ENCODE peak calls at places on chromosomes 13 and 19, in four cellular contexts. H, K, S and C are unnamed samples.

GRCh38 chr13:93420206-93420605 is 193.6 kb downstream of the GPC6 start:
- DNase-seq in H (no peak), S (no peak), K (no peak), C (no peak)

GRCh38 chr19:45730389-45731288 is at the start of gene FBXO46:
- DNase-seq in H (peak; percentile 82), K (peak; percentile 98), S (peak; percentile 94), C (peak; percentile 99)

GRCh38 chr13:51666316-51666715 is 82.1 kb downstream of the WDFY2 start:
- DNase-seq in S (no peak), H (no peak), K (no peak), C (no peak)

GRCh38 chr19:35074426-35075201 is 33.1 kb downstream of the HPN start:
- DNase-seq in K (no peak), H (no peak), S (no peak), C (no peak)

GRCh38 chr19:39252458-39252857 is 3.8 kb upstream of the IFNL4 start:
- DNase-seq in S (no peak), K (no peak), H (no peak), C (no peak)

GRCh38 chr19:47445937-47446402 is 25.7 kb downstream of the SLC8A2 start:
- DNase-seq in K (no peak), H (peak; percentile 45), S (no peak), C (peak; percentile 50)

GRCh38 chr19:44848036-44848804 is 2.1 kb downstream of the NECTIN2 start:
- DNase-seq in H (no peak), S (no peak), K (peak; percentile 57), C (peak; percentile 63)

GRCh38 chr19:48608798-48609263 is 2.3 kb downstream of the SPACA4 start:
- DNase-seq in S (no peak), H (no peak), K (peak; percentile 34), C (peak; percentile 49)

GRCh38 chr13:67772807-67773453 is 542.8 kb upstream of the PCDH9 start:
- DNase-seq in H (no peak), S (no peak), K (no peak), C (no peak)

GRCh38 chr13:112346173-112346898 is 29.8 kb upstream of the SPACA7 start:
- DNase-seq in K (no peak), S (no peak), H (no peak), C (no peak)

GRCh38 chr13:24172071-24172470 is 11.6 kb downstream of the SPATA13 start:
- DNase-seq in K (no peak), S (no peak), H (no peak), C (no peak)

GRCh38 chr19:21595185-21595584 is 89.8 kb downstream of the ZNF429 start:
- DNase-seq in K (no peak), H (no peak), S (no peak), C (no peak)

DNA sequence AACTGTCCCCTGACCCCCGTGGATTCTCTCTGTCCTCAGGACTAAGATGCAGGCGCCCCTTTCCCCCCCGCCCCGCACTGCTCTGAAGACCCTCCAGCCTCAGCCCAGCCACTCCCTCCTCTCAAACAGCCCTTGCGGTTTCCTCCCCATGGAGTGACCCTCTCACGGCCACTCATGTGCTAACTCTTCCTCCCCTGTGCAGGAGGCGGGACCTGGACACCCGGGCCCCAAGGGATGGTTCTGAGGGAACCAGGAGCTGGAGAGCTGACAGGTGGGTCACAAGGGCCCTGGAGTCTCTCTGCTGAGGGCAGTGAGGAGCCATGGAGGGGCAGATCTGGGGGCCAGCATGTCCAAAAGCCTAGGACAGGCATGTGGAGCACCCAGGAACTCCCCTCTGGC is 1.9 kb downstream of the ISOC2 start:
- DNase-seq in H (no peak), S (no peak), K (no peak), C (no peak)
- H3K4me3 ChIP-seq in H (no peak overlapping the region), S (peak overlapping the region; percentile 92), K (no peak overlapping the region), C (peak overlapping the region; percentile 92)

GRCh38 chr13:97125051-97125809 is 96.9 kb upstream of the MBNL2 start:
- DNase-seq in H (no peak), K (peak; percentile 82), S (peak; percentile 68), C (peak; percentile 70)
- TF ChIP-seq CTCF in H (no peak), K (peak; percentile 6), S (peak; percentile 6), C (peak; percentile 21)

DNA sequence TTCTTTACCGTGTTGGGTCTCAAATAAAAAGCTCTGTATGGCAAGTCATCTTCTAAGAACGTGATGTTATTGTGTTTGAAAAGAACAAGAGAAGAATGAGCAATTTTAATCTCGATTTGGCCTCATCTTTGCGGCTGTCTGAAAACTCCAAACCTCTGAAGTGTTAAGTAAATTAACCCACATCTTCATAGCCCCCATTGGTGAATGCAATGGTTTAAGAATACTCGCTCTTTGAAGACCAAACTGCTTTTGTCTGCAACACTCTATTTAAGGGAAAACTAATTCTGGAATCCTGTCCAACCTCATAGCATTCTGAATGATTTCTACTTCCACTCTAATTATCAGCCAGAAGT is 56.9 kb upstream of the SCEL start:
- DNase-seq in K (no peak), S (no peak), H (no peak), C (no peak)
- H3K4me3 ChIP-seq in K (peak overlapping the region; percentile 58), S (peak overlapping the region; percentile 41), H (no peak overlapping the region), C (peak overlapping the region; percentile 61)

DNA sequence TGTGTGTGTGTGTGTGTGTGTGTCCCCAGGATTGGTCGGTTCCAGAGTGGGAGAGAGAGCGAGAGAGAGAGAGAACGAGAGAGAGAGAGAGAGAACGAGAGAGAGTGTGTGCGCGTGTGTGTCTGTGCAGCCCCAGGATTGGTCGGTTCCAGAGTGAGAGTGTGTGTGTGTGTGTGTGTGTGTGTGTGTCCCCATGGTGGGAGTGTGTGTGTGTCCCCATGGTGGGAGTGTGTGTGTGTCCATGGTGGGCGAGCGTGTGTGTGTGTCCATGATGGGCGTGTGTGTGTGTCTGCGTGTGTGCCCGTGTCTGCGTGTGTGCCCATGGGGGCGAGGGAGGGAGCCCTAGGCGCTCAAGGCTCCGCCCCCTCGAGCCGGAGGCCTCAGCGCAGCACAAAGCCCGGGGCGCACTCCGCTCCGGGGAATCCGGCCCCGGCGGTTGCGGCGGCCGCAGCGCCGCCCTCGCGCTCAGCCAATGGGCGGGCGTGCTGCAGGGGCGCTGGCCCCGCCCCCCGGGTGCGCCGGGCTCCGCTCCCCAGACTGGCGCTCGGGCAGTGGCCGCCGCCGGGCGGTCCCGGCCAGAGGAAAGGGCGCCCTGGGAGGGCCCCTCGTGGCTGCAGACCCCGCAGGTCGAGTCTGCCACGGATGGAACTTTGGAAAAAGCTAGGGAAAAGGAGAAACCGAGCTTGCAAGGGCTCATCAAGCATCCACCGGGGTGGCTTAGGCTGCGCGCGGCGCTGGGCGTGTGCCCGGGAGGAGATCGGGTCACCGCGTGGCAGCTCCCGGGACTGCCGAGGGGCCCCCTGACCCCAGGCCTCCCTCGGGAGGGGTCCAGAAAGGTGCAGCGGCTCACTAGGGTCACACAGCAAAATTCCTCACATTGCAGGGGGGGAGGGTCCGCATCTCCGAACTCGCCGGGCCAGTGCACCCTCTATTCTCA is 96.2 kb downstream of the INSR start:
- DNase-seq in K (peak; percentile 95), S (peak; percentile 68), H (peak; percentile 85), C (peak; percentile 96)
- TF ChIP-seq CTCF in K (no peak), S (no peak), H (no peak), C (peak; percentile 1)

GRCh38 chr19:14070268-14071050 is 2.1 kb upstream of the MISP3 start:
- DNase-seq in K (no peak), H (no peak), S (no peak), C (no peak)
- H3K4me3 ChIP-seq in K (no peak overlapping the region), H (no peak overlapping the region), S (no peak overlapping the region), C (no peak overlapping the region)

GRCh38 chr19:51602189-51602854 is 27.9 kb downstream of the SIGLEC5 start:
- DNase-seq in H (no peak), S (no peak), K (no peak), C (no peak)

GRCh38 chr19:51607077-51607476 is 23.1 kb downstream of the SIGLEC5 start:
- DNase-seq in K (no peak), H (no peak), S (no peak), C (no peak)

GRCh38 chr19:51610576-51610975 is 19.6 kb downstream of the SIGLEC5 start:
- DNase-seq in S (no peak), H (no peak), K (no peak), C (no peak)

DNA sequence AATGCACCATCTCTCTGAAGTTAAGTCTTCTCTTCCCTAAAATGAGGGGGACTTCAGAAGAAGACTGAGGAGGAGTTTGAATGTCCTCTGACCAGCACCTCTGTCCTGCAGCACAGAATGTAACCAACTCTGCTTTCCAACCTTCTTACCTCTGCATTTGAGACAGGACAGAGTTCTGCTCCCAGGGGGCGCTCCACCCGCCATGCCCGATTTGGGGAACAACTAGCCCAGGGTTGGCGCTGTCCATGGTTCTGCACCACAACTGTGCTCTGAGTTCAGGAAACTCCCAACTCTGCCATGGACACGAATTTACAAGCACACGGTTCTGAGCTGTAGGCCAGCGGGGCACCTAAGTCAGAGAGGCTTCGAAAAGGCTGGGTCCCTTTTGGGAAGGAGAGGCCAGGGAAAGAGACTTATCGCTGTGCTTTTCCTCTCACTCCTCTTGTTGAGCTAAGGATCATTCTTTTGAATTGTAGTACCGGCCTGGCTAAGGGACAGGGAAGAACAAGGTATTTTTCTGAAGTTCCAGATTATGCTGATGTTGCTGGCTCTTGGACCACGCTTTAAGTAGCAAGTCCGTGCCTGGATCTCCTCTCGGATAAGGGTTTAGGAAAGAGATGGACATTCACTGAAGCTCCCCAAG is 22.2 kb downstream of the SIGLEC5 start:
- DNase-seq in K (peak; percentile 45), S (peak; percentile 41), H (peak; percentile 16), C (peak; percentile 85)
- TF ChIP-seq CTCF in K (peak; percentile 58), S (peak; percentile 88), H (peak; percentile 26), C (peak; percentile 87)

GRCh38 chr19:2683430-2683995 is 19.0 kb downstream of the GNG7 start:
- DNase-seq in S (no peak), H (no peak), K (no peak), C (no peak)

GRCh38 chr19:2679439-2679838 is 23.1 kb downstream of the GNG7 start:
- DNase-seq in S (no peak), H (no peak), K (no peak), C (no peak)

GRCh38 chr19:2685204-2685704 is 17.2 kb downstream of the GNG7 start:
- DNase-seq in H (no peak), S (no peak), K (no peak), C (no peak)

GRCh38 chr19:2678043-2678671 is 24.3 kb downstream of the GNG7 start:
- DNase-seq in K (no peak), S (no peak), H (no peak), C (no peak)

DNA sequence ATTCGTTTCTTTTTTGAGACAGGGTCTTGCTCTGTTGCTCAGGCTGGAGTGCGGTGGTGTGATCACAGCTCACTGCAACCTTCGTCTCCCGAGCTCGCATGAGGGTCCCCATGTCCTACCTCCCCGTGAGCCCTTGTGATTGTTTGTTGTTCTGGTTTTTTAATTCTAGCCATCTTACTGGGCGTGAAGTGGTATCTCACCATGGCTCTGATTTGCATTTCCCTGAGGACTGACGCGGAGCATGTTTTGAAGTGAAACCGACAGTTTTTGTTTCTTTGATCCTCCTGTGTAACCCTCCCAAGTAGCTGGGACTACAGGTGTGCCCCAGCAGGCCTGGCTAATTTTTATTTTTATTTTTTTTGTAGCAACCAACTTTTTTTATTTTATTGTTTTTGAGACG is 21.7 kb downstream of the GNG7 start:
- DNase-seq in K (no peak), H (no peak), S (no peak), C (no peak)
- H3K4me3 ChIP-seq in K (no peak overlapping the region), H (no peak overlapping the region), S (no peak overlapping the region), C (no peak overlapping the region)

DNA sequence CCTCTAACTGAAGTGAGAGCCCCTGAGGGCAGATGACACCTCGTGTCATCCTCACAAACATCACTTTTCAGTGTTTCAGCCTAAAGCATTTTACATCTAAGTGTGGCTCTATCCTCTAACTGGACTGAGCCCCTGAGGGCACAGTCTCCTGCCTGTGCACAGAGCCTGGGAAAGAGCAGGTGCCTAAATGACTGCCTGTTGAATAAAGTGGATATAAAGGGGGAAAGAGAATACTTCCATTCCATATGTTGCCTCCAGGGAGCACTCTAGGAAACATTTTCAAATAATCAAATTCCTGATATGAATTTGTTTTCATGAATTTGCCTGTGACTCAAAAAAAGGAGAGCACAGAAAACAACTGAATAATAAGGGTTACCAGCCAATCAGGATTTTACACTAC is 32.2 kb downstream of the CNMD start:
- DNase-seq in H (no peak), S (no peak), K (no peak), C (no peak)
- TF ChIP-seq CTCF in H (no peak), S (no peak), K (no peak), C (no peak)

GRCh38 chr19:676343-677105 is at the start of gene FSTL3:
- DNase-seq in K (peak; percentile 24), H (no peak), S (no peak), C (no peak)
- H3K4me3 ChIP-seq in K (peak within 1 kb of the TSS; percentile 83), H (no peak within 1 kb of the TSS), S (peak within 1 kb of the TSS; percentile 51), C (peak within 1 kb of the TSS; percentile 72)